ENCODE peak calls at places on chromosomes 6 and 20, in nine cellular contexts. One of them, this sample, is unnamed.

GRCh38 chr6:92688328-92688727 is 731.0 kb downstream of the EPHA7 start:
- DNase-seq in AG04450: no peak
- DNase-seq in cardiac fibroblast: no peak
- DNase-seq in B cell: no peak
- DNase-seq in coronary artery: no peak
- DNase-seq in epithelial cell of esophagus: no peak
- DNase-seq in sigmoid colon: no peak
- DNase-seq in brain microvascular endothelial cell: no peak
- DNase-seq in heart right ventricle: no peak
- DNase-seq in this sample: no peak

GRCh38 chr6:132132420-132132819 is 181.2 kb upstream of the CCN2 start:
- DNase-seq in sigmoid colon: no peak
- DNase-seq in heart right ventricle: no peak
- DNase-seq in cardiac fibroblast: peak; percentile 86
- DNase-seq in coronary artery: no peak
- DNase-seq in epithelial cell of esophagus: no peak
- DNase-seq in AG04450: no peak
- DNase-seq in B cell: no peak
- DNase-seq in brain microvascular endothelial cell: peak; percentile 87
- DNase-seq in this sample: no peak

GRCh38 chr20:18717062-18717461 is 96.5 kb upstream of the SCP2D1 start:
- DNase-seq in AG04450: no peak
- DNase-seq in heart right ventricle: no peak
- DNase-seq in cardiac fibroblast: no peak
- DNase-seq in epithelial cell of esophagus: no peak
- DNase-seq in brain microvascular endothelial cell: no peak
- DNase-seq in B cell: no peak
- DNase-seq in coronary artery: no peak
- DNase-seq in sigmoid colon: no peak
- DNase-seq in this sample: no peak

GRCh38 chr6:46781478-46782378 is 11.5 kb upstream of the MEP1A start:
- DNase-seq in cardiac fibroblast: peak; percentile 79
- DNase-seq in AG04450: peak; percentile 21
- DNase-seq in heart right ventricle: no peak
- DNase-seq in brain microvascular endothelial cell: peak; percentile 70
- DNase-seq in B cell: no peak
- DNase-seq in coronary artery: no peak
- DNase-seq in sigmoid colon: no peak
- DNase-seq in epithelial cell of esophagus: peak; percentile 84
- DNase-seq in this sample: no peak

GRCh38 chr6:128238248-128238647 is 282.2 kb downstream of the PTPRK start:
- DNase-seq in AG04450: no peak
- DNase-seq in coronary artery: no peak
- DNase-seq in brain microvascular endothelial cell: no peak
- DNase-seq in epithelial cell of esophagus: no peak
- DNase-seq in B cell: no peak
- DNase-seq in heart right ventricle: no peak
- DNase-seq in cardiac fibroblast: no peak
- DNase-seq in sigmoid colon: no peak
- DNase-seq in this sample: no peak

GRCh38 chr6:129598244-129599187 is 111.5 kb downstream of the ARHGAP18 start:
- DNase-seq in epithelial cell of esophagus: peak; percentile 75
- DNase-seq in sigmoid colon: no peak
- DNase-seq in coronary artery: no peak
- DNase-seq in AG04450: peak; percentile 49
- DNase-seq in cardiac fibroblast: peak; percentile 88
- DNase-seq in heart right ventricle: no peak
- DNase-seq in brain microvascular endothelial cell: peak; percentile 54
- DNase-seq in B cell: peak; percentile 35
- DNase-seq in this sample: no peak

GRCh38 chr6:167449099-167449861 is 124.4 kb downstream of the TTLL2 start:
- DNase-seq in heart right ventricle: no peak
- DNase-seq in sigmoid colon: no peak
- DNase-seq in AG04450: no peak
- DNase-seq in epithelial cell of esophagus: no peak
- DNase-seq in cardiac fibroblast: no peak
- DNase-seq in coronary artery: no peak
- DNase-seq in B cell: no peak
- DNase-seq in brain microvascular endothelial cell: no peak
- DNase-seq in this sample: peak; percentile 23

GRCh38 chr6:21158149-21158548 is 435.4 kb upstream of the SOX4 start:
- DNase-seq in brain microvascular endothelial cell: no peak
- DNase-seq in sigmoid colon: no peak
- DNase-seq in cardiac fibroblast: no peak
- DNase-seq in coronary artery: no peak
- DNase-seq in epithelial cell of esophagus: no peak
- DNase-seq in heart right ventricle: no peak
- DNase-seq in B cell: no peak
- DNase-seq in AG04450: no peak
- DNase-seq in this sample: no peak

GRCh38 chr6:128111096-128111495 is 210.2 kb upstream of the THEMIS start:
- DNase-seq in B cell: no peak
- DNase-seq in AG04450: no peak
- DNase-seq in heart right ventricle: no peak
- DNase-seq in sigmoid colon: no peak
- DNase-seq in coronary artery: no peak
- DNase-seq in cardiac fibroblast: peak; percentile 63
- DNase-seq in epithelial cell of esophagus: no peak
- DNase-seq in brain microvascular endothelial cell: no peak
- DNase-seq in this sample: no peak

GRCh38 chr20:17810847-17811604 is 111.3 kb downstream of the BANF2 start:
- DNase-seq in B cell: peak; percentile 52
- DNase-seq in brain microvascular endothelial cell: no peak
- DNase-seq in cardiac fibroblast: no peak
- DNase-seq in AG04450: no peak
- DNase-seq in sigmoid colon: peak; percentile 56
- DNase-seq in epithelial cell of esophagus: no peak
- DNase-seq in coronary artery: no peak
- DNase-seq in heart right ventricle: no peak
- DNase-seq in this sample: no peak

GRCh38 chr6:62371395-62371794 is 85.4 kb upstream of the KHDRBS2 start:
- DNase-seq in coronary artery: no peak
- DNase-seq in heart right ventricle: no peak
- DNase-seq in sigmoid colon: no peak
- DNase-seq in epithelial cell of esophagus: no peak
- DNase-seq in AG04450: no peak
- DNase-seq in brain microvascular endothelial cell: no peak
- DNase-seq in B cell: no peak
- DNase-seq in cardiac fibroblast: no peak
- DNase-seq in this sample: no peak

GRCh38 chr6:378958-379366 is 12.6 kb upstream of the IRF4 start:
- DNase-seq in epithelial cell of esophagus: no peak
- DNase-seq in B cell: peak; percentile 56
- DNase-seq in brain microvascular endothelial cell: no peak
- DNase-seq in heart right ventricle: no peak
- DNase-seq in cardiac fibroblast: no peak
- DNase-seq in coronary artery: no peak
- DNase-seq in AG04450: no peak
- DNase-seq in sigmoid colon: no peak
- DNase-seq in this sample: peak; percentile 79

GRCh38 chr6:148495029-148495428 is 152.4 kb downstream of the SASH1 start:
- DNase-seq in cardiac fibroblast: no peak
- DNase-seq in sigmoid colon: no peak
- DNase-seq in epithelial cell of esophagus: no peak
- DNase-seq in B cell: no peak
- DNase-seq in AG04450: no peak
- DNase-seq in brain microvascular endothelial cell: no peak
- DNase-seq in coronary artery: no peak
- DNase-seq in heart right ventricle: no peak
- DNase-seq in this sample: no peak

GRCh38 chr20:9966966-9967365 is 67.8 kb upstream of the ANKEF1 start:
- DNase-seq in cardiac fibroblast: no peak
- DNase-seq in B cell: no peak
- DNase-seq in brain microvascular endothelial cell: no peak
- DNase-seq in sigmoid colon: no peak
- DNase-seq in heart right ventricle: no peak
- DNase-seq in epithelial cell of esophagus: peak; percentile 17
- DNase-seq in coronary artery: no peak
- DNase-seq in AG04450: no peak
- DNase-seq in this sample: no peak

GRCh38 chr6:13624871-13625288 is 9.7 kb downstream of the NOL7 start:
- DNase-seq in coronary artery: no peak
- DNase-seq in heart right ventricle: no peak
- DNase-seq in cardiac fibroblast: peak; percentile 55
- DNase-seq in sigmoid colon: no peak
- DNase-seq in epithelial cell of esophagus: peak; percentile 56
- DNase-seq in brain microvascular endothelial cell: peak; percentile 27
- DNase-seq in AG04450: no peak
- DNase-seq in B cell: peak; percentile 41
- DNase-seq in this sample: no peak

GRCh38 chr6:18609715-18610114 is 222.6 kb downstream of the RNF144B start:
- DNase-seq in brain microvascular endothelial cell: peak; percentile 4
- DNase-seq in heart right ventricle: no peak
- DNase-seq in sigmoid colon: no peak
- DNase-seq in B cell: no peak
- DNase-seq in AG04450: no peak
- DNase-seq in epithelial cell of esophagus: peak; percentile 24
- DNase-seq in coronary artery: no peak
- DNase-seq in cardiac fibroblast: no peak
- DNase-seq in this sample: no peak

GRCh38 chr20:38123021-38123587 is 42.0 kb downstream of the TGM2 start:
- DNase-seq in sigmoid colon: peak; percentile 44
- DNase-seq in brain microvascular endothelial cell: no peak
- DNase-seq in B cell: no peak
- DNase-seq in cardiac fibroblast: peak; percentile 71
- DNase-seq in epithelial cell of esophagus: no peak
- DNase-seq in coronary artery: peak; percentile 68
- DNase-seq in heart right ventricle: no peak
- DNase-seq in AG04450: no peak
- DNase-seq in this sample: peak; percentile 56

GRCh38 chr20:64053841-64054661 is 4.6 kb upstream of the SOX18 start:
- DNase-seq in cardiac fibroblast: peak; percentile 94
- DNase-seq in sigmoid colon: no peak
- DNase-seq in heart right ventricle: peak; percentile 80
- DNase-seq in epithelial cell of esophagus: no peak
- DNase-seq in brain microvascular endothelial cell: no peak
- DNase-seq in B cell: no peak
- DNase-seq in AG04450: no peak
- DNase-seq in coronary artery: no peak
- DNase-seq in this sample: no peak
- TF ChIP-seq CTCF in cardiac fibroblast: peak; percentile 9
- TF ChIP-seq CTCF in sigmoid colon: no peak
- TF ChIP-seq CTCF in heart right ventricle: no peak
- TF ChIP-seq CTCF in epithelial cell of esophagus: no peak
- TF ChIP-seq CTCF in brain microvascular endothelial cell: peak; percentile 54
- TF ChIP-seq CTCF in B cell: no peak
- TF ChIP-seq CTCF in AG04450: peak; percentile 28
- TF ChIP-seq CTCF in coronary artery: no peak
- TF ChIP-seq CTCF in this sample: peak; percentile 47

DNA sequence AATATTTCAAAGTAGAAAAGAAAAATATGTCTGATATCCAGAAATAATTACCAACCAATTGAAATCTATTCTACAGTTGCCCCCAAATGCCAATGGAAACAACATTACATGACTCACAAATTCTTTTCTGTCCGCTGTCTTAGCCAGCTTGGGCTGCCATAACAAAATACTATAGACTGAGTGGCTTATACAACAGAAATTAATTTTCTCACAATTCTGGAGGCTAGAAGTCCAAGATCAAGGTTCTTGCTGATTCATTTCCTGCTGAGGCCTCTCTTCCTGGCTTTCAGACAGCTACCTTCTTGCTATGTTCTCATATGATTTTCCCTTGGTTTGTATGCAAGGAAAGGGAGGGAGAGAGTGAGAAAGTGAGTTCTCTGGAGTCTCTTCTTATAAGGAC is 698.1 kb downstream of the DHX35 start:
- DNase-seq in B cell: no peak
- DNase-seq in sigmoid colon: no peak
- DNase-seq in epithelial cell of esophagus: peak; percentile 18
- DNase-seq in AG04450: no peak
- DNase-seq in brain microvascular endothelial cell: peak; percentile 75
- DNase-seq in heart right ventricle: no peak
- DNase-seq in cardiac fibroblast: peak; percentile 10
- DNase-seq in coronary artery: no peak
- DNase-seq in this sample: no peak
- TF ChIP-seq CTCF in B cell: no peak
- TF ChIP-seq CTCF in sigmoid colon: no peak
- TF ChIP-seq CTCF in epithelial cell of esophagus: no peak
- TF ChIP-seq CTCF in AG04450: no peak
- TF ChIP-seq CTCF in brain microvascular endothelial cell: no peak
- TF ChIP-seq CTCF in heart right ventricle: no peak
- TF ChIP-seq CTCF in cardiac fibroblast: no peak
- TF ChIP-seq CTCF in coronary artery: no peak
- TF ChIP-seq CTCF in this sample: no peak

GRCh38 chr6:75748743-75749538 is at the start of gene MYO6:
- DNase-seq in brain microvascular endothelial cell: peak; percentile 35
- DNase-seq in heart right ventricle: peak; percentile 82
- DNase-seq in cardiac fibroblast: peak; percentile 67
- DNase-seq in sigmoid colon: peak; percentile 80
- DNase-seq in coronary artery: peak; percentile 75
- DNase-seq in epithelial cell of esophagus: peak; percentile 76
- DNase-seq in AG04450: no peak
- DNase-seq in B cell: peak; percentile 64
- DNase-seq in this sample: peak; percentile 94
- TF ChIP-seq CTCF in brain microvascular endothelial cell: no peak
- TF ChIP-seq CTCF in heart right ventricle: no peak
- TF ChIP-seq CTCF in cardiac fibroblast: no peak
- TF ChIP-seq CTCF in sigmoid colon: no peak
- TF ChIP-seq CTCF in coronary artery: no peak
- TF ChIP-seq CTCF in epithelial cell of esophagus: no peak
- TF ChIP-seq CTCF in AG04450: no peak
- TF ChIP-seq CTCF in B cell: no peak
- TF ChIP-seq CTCF in this sample: peak; percentile 4

GRCh38 chr20:43065299-43065698 is 124.4 kb downstream of the PTPRT start:
- DNase-seq in brain microvascular endothelial cell: no peak
- DNase-seq in B cell: no peak
- DNase-seq in sigmoid colon: no peak
- DNase-seq in heart right ventricle: no peak
- DNase-seq in epithelial cell of esophagus: no peak
- DNase-seq in coronary artery: no peak
- DNase-seq in cardiac fibroblast: no peak
- DNase-seq in AG04450: no peak
- DNase-seq in this sample: no peak
- TF ChIP-seq CTCF in brain microvascular endothelial cell: no peak
- TF ChIP-seq CTCF in B cell: no peak
- TF ChIP-seq CTCF in sigmoid colon: no peak
- TF ChIP-seq CTCF in heart right ventricle: no peak
- TF ChIP-seq CTCF in epithelial cell of esophagus: no peak
- TF ChIP-seq CTCF in coronary artery: no peak
- TF ChIP-seq CTCF in cardiac fibroblast: no peak
- TF ChIP-seq CTCF in AG04450: no peak
- TF ChIP-seq CTCF in this sample: no peak

GRCh38 chr6:51844391-51844735 is 243.1 kb downstream of the PKHD1 start:
- DNase-seq in coronary artery: no peak
- DNase-seq in epithelial cell of esophagus: no peak
- DNase-seq in B cell: no peak
- DNase-seq in AG04450: no peak
- DNase-seq in heart right ventricle: no peak
- DNase-seq in cardiac fibroblast: no peak
- DNase-seq in brain microvascular endothelial cell: no peak
- DNase-seq in sigmoid colon: no peak
- DNase-seq in this sample: no peak
- TF ChIP-seq CTCF in coronary artery: no peak
- TF ChIP-seq CTCF in epithelial cell of esophagus: peak; percentile 19
- TF ChIP-seq CTCF in B cell: no peak
- TF ChIP-seq CTCF in AG04450: no peak
- TF ChIP-seq CTCF in heart right ventricle: no peak
- TF ChIP-seq CTCF in cardiac fibroblast: no peak
- TF ChIP-seq CTCF in brain microvascular endothelial cell: no peak
- TF ChIP-seq CTCF in sigmoid colon: no peak
- TF ChIP-seq CTCF in this sample: peak; percentile 60

GRCh38 chr6:5036309-5036708 is 32.5 kb upstream of the RPP40 start:
- DNase-seq in epithelial cell of esophagus: peak; percentile 80
- DNase-seq in brain microvascular endothelial cell: peak; percentile 36
- DNase-seq in B cell: no peak
- DNase-seq in cardiac fibroblast: peak; percentile 45
- DNase-seq in sigmoid colon: no peak
- DNase-seq in heart right ventricle: no peak
- DNase-seq in AG04450: no peak
- DNase-seq in coronary artery: no peak
- DNase-seq in this sample: no peak
- TF ChIP-seq CTCF in epithelial cell of esophagus: peak; percentile 28
- TF ChIP-seq CTCF in brain microvascular endothelial cell: peak; percentile 23
- TF ChIP-seq CTCF in B cell: no peak
- TF ChIP-seq CTCF in cardiac fibroblast: no peak
- TF ChIP-seq CTCF in sigmoid colon: no peak
- TF ChIP-seq CTCF in heart right ventricle: no peak
- TF ChIP-seq CTCF in AG04450: no peak
- TF ChIP-seq CTCF in coronary artery: no peak
- TF ChIP-seq CTCF in this sample: no peak